ENCODE peak calls at places on chromosomes 16 and 17, in seven cellular contexts. K, X, L, N, E, Z and R are unnamed samples.

GRCh38 chr17:63601439-63602371 is 1.0 kb downstream of the TACO1 start:
- DNase-seq in K (peak; percentile 14), X (no peak), L (peak; percentile 18), N (peak; percentile 27), E (peak; percentile 33), Z (no peak), R (peak; percentile 3)

GRCh38 chr17:71412803-71413202 is 708.0 kb upstream of the SOX9 start:
- DNase-seq in K (peak; percentile 98), X (peak; percentile 95), L (peak; percentile 95), N (no peak), E (peak; percentile 94), Z (no peak), R (peak; percentile 97)

GRCh38 chr17:18925187-18925586 is 26.8 kb upstream of the SLC5A10 start:
- DNase-seq in K (no peak), X (no peak), L (no peak), N (no peak), E (no peak), Z (no peak), R (no peak)

GRCh38 chr17:61380217-61380835 is 19.3 kb upstream of the TBX2 start:
- DNase-seq in K (no peak), X (no peak), L (peak; percentile 69), N (no peak), E (no peak), Z (peak; percentile 57), R (no peak)

GRCh38 chr17:17782425-17783120 is 54.2 kb downstream of the SREBF1 start:
- DNase-seq in K (no peak), X (no peak), L (no peak), N (peak; percentile 72), E (no peak), Z (peak; percentile 75), R (no peak)

GRCh38 chr17:2137342-2138098 is 82.6 kb downstream of the HIC1 start:
- DNase-seq in K (no peak), X (peak; percentile 88), L (peak; percentile 72), N (peak; percentile 84), E (peak; percentile 89), Z (no peak), R (peak; percentile 83)

GRCh38 chr17:79545251-79546005 is 65.4 kb downstream of the RBFOX3 start:
- DNase-seq in K (no peak), X (no peak), L (no peak), N (no peak), E (no peak), Z (no peak), R (no peak)

GRCh38 chr17:38748329-38749221 is at the start of gene PCGF2:
- DNase-seq in K (peak; percentile 69), X (peak; percentile 87), L (peak; percentile 84), N (peak; percentile 97), E (peak; percentile 89), Z (peak; percentile 90), R (peak; percentile 85)

GRCh38 chr17:57953219-57953618 is 2.0 kb downstream of the CUEDC1 start:
- DNase-seq in K (no peak), X (no peak), L (no peak), N (no peak), E (no peak), Z (no peak), R (no peak)

GRCh38 chr17:46780003-46780373 is 38.5 kb downstream of the WNT3 start:
- DNase-seq in K (no peak), X (no peak), L (no peak), N (no peak), E (no peak), Z (peak; percentile 30), R (no peak)

GRCh38 chr17:38711792-38712571 is 6.9 kb downstream of the MLLT6 start:
- DNase-seq in K (no peak), X (no peak), L (no peak), N (no peak), E (no peak), Z (no peak), R (no peak)

GRCh38 chr17:38958326-38958725 is 8.9 kb downstream of the FBXO47 start:
- DNase-seq in K (no peak), X (no peak), L (no peak), N (no peak), E (peak; percentile 21), Z (no peak), R (peak; percentile 48)

GRCh38 chr16:4696905-4697866 is 3.8 kb downstream of the NUDT16L1 start:
- DNase-seq in K (no peak), X (no peak), L (no peak), N (no peak), E (no peak), Z (peak; percentile 25), R (no peak)

GRCh38 chr17:75428775-75429469 is 23.4 kb upstream of the GRB2 start:
- DNase-seq in K (peak; percentile 60), X (peak; percentile 92), L (peak; percentile 84), N (no peak), E (peak; percentile 67), Z (no peak), R (peak; percentile 60)

GRCh38 chr17:43351686-43352085 is 47.1 kb upstream of the ARL4D start:
- DNase-seq in K (no peak), X (no peak), L (no peak), N (no peak), E (no peak), Z (no peak), R (no peak)

GRCh38 chr16:55622930-55623561 is 32.7 kb upstream of the SLC6A2 start:
- DNase-seq in K (peak; percentile 20), X (no peak), L (no peak), N (peak; percentile 50), E (no peak), Z (peak; percentile 30), R (no peak)

GRCh38 chr17:56653877-56654276 is 60.4 kb downstream of the NOG start:
- DNase-seq in K (peak; percentile 75), X (peak; percentile 39), L (peak; percentile 33), N (peak; percentile 82), E (peak; percentile 37), Z (peak; percentile 32), R (peak; percentile 70)

GRCh38 chr17:82419471-82419995 is 1.1 kb upstream of the OGFOD3 start:
- DNase-seq in K (no peak), X (no peak), L (no peak), N (no peak), E (peak; percentile 41), Z (no peak), R (no peak)

GRCh38 chr17:48726182-48726915 is 2.2 kb downstream of the HOXB13 start:
- DNase-seq in K (no peak), X (no peak), L (no peak), N (no peak), E (no peak), Z (no peak), R (no peak)

GRCh38 chr17:48728232-48729231 is at the start of gene HOXB13:
- DNase-seq in K (no peak), X (no peak), L (peak; percentile 49), N (peak; percentile 74), E (peak; percentile 92), Z (peak; percentile 54), R (peak; percentile 57)

GRCh38 chr17:48727415-48728175 is 955 bp downstream of the HOXB13 start:
- DNase-seq in K (no peak), X (no peak), L (no peak), N (no peak), E (no peak), Z (no peak), R (no peak)

GRCh38 chr17:48725294-48726064 is 2.5 kb downstream of the PRAC2 start:
- DNase-seq in K (no peak), X (no peak), L (no peak), N (no peak), E (no peak), Z (no peak), R (no peak)

GRCh38 chr17:48726916-48727286 is 1.6 kb downstream of the HOXB13 start:
- DNase-seq in K (no peak), X (no peak), L (no peak), N (no peak), E (no peak), Z (no peak), R (no peak)
- H3K4me3 ChIP-seq in K (no peak overlapping the region), X (no peak overlapping the region), L (no peak overlapping the region), N (no peak overlapping the region), E (peak overlapping the region; percentile 68), Z (no peak overlapping the region), R (no peak overlapping the region)

GRCh38 chr16:24929409-24929808 is 83.6 kb downstream of the SLC5A11 start:
- DNase-seq in K (no peak), X (no peak), L (no peak), N (no peak), E (no peak), Z (no peak), R (no peak)
- TF ChIP-seq CTCF in K (no peak), X (no peak), L (no peak), N (no peak), E (no peak), Z (no peak), R (no peak)

DNA sequence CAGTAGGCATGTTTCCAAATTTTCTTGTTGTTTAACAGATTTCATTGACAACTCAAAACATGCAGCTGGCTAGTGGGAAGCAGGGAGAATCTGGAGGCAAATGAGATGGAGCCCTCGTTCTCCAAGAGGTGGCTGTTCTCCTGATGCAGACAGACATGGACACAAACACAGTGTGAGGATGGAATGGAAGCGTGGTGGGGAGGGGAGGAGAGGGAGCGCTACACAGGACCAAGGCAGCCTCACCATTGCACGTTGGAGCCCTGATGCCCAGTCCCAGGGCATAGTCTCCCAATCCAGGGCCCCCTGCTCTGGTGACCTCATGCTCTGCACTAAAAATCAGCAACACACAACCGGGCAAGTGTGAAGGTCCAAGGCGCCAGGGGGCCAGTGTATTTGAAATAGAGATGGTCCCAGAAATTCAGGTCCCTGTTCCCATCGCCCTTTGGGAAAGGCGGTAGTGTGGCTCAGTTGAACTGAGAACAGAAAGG is 31.6 kb downstream of the SMARCE1 start:
- DNase-seq in K (no peak), X (no peak), L (no peak), N (no peak), E (no peak), Z (no peak), R (no peak)
- H3K4me3 ChIP-seq in K (no peak overlapping the region), X (no peak overlapping the region), L (no peak overlapping the region), N (no peak overlapping the region), E (no peak overlapping the region), Z (no peak overlapping the region), R (no peak overlapping the region)

DNA sequence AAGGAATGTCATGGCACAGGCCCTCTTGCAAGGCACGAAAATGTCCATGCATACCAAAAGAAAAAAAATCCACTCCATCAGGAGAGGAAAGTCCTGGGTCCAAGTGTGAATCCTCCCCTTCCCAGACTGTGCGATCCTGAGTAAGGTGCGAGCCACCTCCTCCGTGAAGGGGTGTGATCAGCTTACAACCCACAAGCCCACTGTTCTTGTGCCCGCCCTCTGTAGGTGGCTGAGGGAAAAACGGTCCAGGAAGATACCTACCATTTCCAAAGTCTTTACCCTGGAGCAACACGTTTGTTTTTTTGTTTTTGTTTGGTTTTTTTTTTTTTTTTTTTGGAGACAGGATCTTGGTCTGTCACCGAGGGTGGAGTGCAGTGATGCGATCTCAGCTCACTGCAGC is 116.5 kb downstream of the ZNF423 start:
- DNase-seq in K (no peak), X (no peak), L (no peak), N (peak; percentile 61), E (no peak), Z (peak; percentile 55), R (no peak)
- TF ChIP-seq CTCF in K (no peak), X (peak; percentile 33), L (peak; percentile 9), N (peak; percentile 51), E (no peak), Z (peak; percentile 17), R (peak; percentile 10)

DNA sequence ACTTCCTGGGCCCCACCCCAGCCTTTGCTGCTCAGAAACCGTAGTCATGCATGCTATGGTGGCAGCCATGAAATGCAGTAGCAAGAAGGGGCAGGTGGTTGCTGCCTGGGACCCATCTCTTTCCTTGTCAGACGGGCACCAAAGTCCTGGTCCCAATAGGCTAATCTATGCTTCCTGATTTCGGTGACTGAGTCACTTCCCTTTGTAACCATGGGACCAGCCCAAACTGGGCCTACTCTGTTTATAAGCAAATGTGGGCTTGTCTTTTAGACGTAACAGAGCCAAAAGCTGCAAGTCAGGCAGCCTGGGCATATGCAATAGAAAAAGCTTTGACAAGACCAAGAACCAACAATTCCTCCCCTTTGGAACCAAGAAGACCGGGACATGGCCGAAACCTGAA is 99.1 kb upstream of the RBBP6 start:
- DNase-seq in K (no peak), X (no peak), L (no peak), N (no peak), E (no peak), Z (no peak), R (no peak)
- H3K4me3 ChIP-seq in K (no peak overlapping the region), X (no peak overlapping the region), L (no peak overlapping the region), N (no peak overlapping the region), E (no peak overlapping the region), Z (no peak overlapping the region), R (no peak overlapping the region)